ENCODE peak calls at places on chromosomes 1 and 21, in four cellular contexts. N is K562, O is GM12891, Y is GM12892. Z is an unnamed sample.
A peak's percentile ranks its signal among the peaks of the same experiment; 100 is the strongest.

GRCh38 chr1:66217021-66217420 is 316.9 kb upstream of the SGIP1 start:
- DNase-seq in O (no peak), N (no peak), Y (no peak), Z (no peak)

GRCh38 chr1:51620470-51620869 is 3.6 kb downstream of the OSBPL9 start:
- DNase-seq in N (peak; percentile 31), Y (no peak), O (no peak), Z (no peak)

GRCh38 chr1:150415800-150416199 is 51.9 kb downstream of the RPRD2 start:
- DNase-seq in N (no peak), O (no peak), Y (no peak), Z (no peak)

GRCh38 chr1:236575523-236575922 is 28.8 kb downstream of the HEATR1 start:
- DNase-seq in O (no peak), N (no peak), Y (no peak), Z (no peak)

GRCh38 chr21:18153063-18153462 is 91.6 kb upstream of the CHODL start:
- DNase-seq in O (no peak), N (no peak), Y (no peak), Z (no peak)

GRCh38 chr1:182634306-182635072 is 30.3 kb upstream of the RGS16 start:
- DNase-seq in Y (no peak), O (no peak), N (no peak), Z (peak; percentile 34)

GRCh38 chr1:26190373-26190987 is at the start of gene CATSPER4:
- DNase-seq in Y (no peak), O (no peak), N (peak; percentile 75), Z (no peak)

GRCh38 chr1:203986887-203987461 is 85.9 kb upstream of the SOX13 start:
- DNase-seq in Y (no peak), N (no peak), O (no peak), Z (no peak)

GRCh38 chr1:48236716-48237470 is 14.4 kb downstream of the SLC5A9 start:
- DNase-seq in O (peak; percentile 33), N (peak; percentile 29), Y (no peak), Z (peak; percentile 62)

GRCh38 chr1:199551967-199552565 is 475.4 kb upstream of the NR5A2 start:
- DNase-seq in Y (no peak), N (peak; percentile 41), O (peak; percentile 9), Z (peak; percentile 47)

GRCh38 chr1:150973258-150973825 is 1.3 kb downstream of the CERS2 start:
- DNase-seq in Y (no peak), O (peak; percentile 22), N (peak; percentile 59), Z (peak; percentile 58)

GRCh38 chr1:57422271-57423134 is 1.4 kb downstream of the DAB1 start:
- DNase-seq in N (no peak), O (no peak), Y (no peak), Z (peak; percentile 73)

GRCh38 chr1:168709407-168709891 is 19.6 kb downstream of the DPT start:
- DNase-seq in Y (no peak), O (no peak), N (no peak), Z (no peak)

GRCh38 chr1:64487061-64487460 is 17.1 kb downstream of the CACHD1 start:
- DNase-seq in N (no peak), O (no peak), Y (no peak), Z (no peak)
- TF ChIP-seq TAF1 in N (no peak), O (no peak), Y (no peak), Z (no peak)

GRCh38 chr1:226691257-226691656 is 47.8 kb downstream of the ITPKB start:
- DNase-seq in N (no peak), Y (no peak), O (no peak), Z (no peak)
- TF ChIP-seq TAF1 in N (no peak), Y (no peak), O (no peak), Z (no peak)

DNA sequence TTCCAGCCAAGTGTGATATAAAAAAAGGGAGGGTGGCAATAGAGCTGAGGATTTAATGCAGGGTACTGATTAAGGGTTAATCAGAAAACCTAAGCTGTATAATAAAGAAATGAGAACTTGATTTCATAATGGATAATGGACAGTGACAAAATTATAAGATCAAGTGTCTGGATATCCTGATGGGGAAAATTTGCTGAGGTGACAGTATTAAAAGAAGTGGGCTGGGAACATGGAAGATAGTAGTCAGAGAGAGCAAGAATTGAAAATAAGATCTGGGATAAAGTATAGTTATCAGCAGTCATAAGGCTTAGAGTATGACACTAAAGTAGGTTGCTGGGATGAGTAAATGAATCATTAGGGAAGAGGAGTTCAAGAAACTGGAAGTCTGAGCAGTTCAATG is 627.3 kb upstream of the RGS18 start:
- DNase-seq in Y (no peak), O (no peak), N (no peak), Z (no peak)
- TF ChIP-seq TAF1 in Y (no peak), O (no peak), N (no peak), Z (no peak)

GRCh38 chr1:36565576-36566501 is 83.1 kb upstream of the CSF3R start:
- DNase-seq in N (no peak), O (no peak), Y (no peak), Z (no peak)
- TF ChIP-seq TAF1 in N (no peak), O (no peak), Y (no peak), Z (no peak)

DNA sequence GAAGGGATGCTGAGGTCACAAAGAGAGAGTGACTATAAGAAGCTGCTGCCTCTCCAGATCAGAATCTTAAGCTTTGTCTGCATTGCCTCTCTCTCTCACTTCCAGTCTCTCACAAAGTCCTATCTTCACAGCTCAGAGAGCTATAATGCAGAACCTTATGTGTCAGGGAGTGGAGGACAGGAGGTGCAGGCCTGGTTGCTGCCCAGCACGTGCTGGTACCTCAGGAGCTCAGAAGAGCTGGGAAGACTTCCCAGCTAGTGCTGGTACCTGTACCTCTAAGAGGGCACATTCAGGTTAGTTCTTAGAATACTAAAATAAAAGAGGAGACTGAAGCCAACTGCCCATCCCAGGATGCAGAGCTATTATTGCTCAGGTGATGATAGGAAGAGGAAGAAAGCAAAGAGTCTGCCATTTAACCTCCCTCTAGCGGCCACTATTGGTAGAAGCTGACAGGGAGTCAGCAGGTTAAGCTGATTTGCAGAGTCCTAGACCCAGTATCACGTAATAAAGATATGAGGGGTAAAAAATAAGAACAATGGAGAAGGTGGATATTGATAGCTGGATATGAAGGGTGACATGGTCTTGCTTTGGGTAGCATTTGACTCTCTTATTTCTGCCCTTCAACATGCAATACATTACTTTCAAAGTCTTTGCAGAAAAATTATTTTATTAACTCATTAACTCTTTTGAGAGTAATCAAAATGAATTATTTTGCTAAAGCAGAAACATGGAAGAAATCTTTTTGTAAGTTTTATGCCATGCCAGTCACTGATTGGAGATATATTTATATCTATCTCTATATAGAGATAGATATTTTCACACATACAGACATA is 138.1 kb upstream of the HMCN1 start:
- DNase-seq in O (peak; percentile 14), N (peak; percentile 73), Y (peak; percentile 10), Z (peak; percentile 46)
- TF ChIP-seq TAF1 in O (no peak), N (no peak), Y (no peak), Z (no peak)